ENCODE peak calls at places on chromosomes 16 and 17, in seven cellular contexts. N, I, K, G, J, T and U are unnamed samples. For H3K36me3 and H3K4me1, the result is how much of the 10 kb centered on the place peaks cover.

GRCh38 chr17:751269-752001 is 629 bp downstream of the GEMIN4 start:
- DNase-seq in K (no peak), J (no peak), N (peak), T (peak), G (no peak), I (no peak), U (peak)

GRCh38 chr16:82034981-82035612 is at the start of gene HSD17B2:
- DNase-seq in T (no peak), K (no peak), J (no peak), N (no peak), I (no peak), G (no peak), U (no peak)

GRCh38 chr16:4892356-4893102 is 44.4 kb downstream of the PPL start:
- DNase-seq in T (no peak), G (peak), I (no peak), K (no peak), N (peak), J (no peak), U (no peak)

GRCh38 chr17:2680961-2681360 is 30.6 kb downstream of the CLUH start:
- DNase-seq in N (no peak), G (no peak), K (no peak), I (no peak), T (no peak), J (no peak), U (no peak)

GRCh38 chr17:66126231-66126630 is 65.7 kb downstream of the CEP112 start:
- DNase-seq in T (no peak), J (no peak), I (no peak), G (no peak), N (peak), K (no peak), U (no peak)

GRCh38 chr17:66567234-66568170 is 265.1 kb downstream of the PRKCA start:
- DNase-seq in J (peak), T (peak), I (peak), N (peak), G (peak), K (no peak), U (peak)

GRCh38 chr17:51035436-51035835 is 85.2 kb downstream of the SPAG9 start:
- DNase-seq in N (peak), G (no peak), J (no peak), K (no peak), I (no peak), T (no peak), U (no peak)

GRCh38 chr17:9959377-9959981 is 54.4 kb upstream of the RCVRN start:
- DNase-seq in I (peak), G (peak), N (peak), J (no peak), T (no peak), K (no peak), U (peak)

GRCh38 chr17:13477180-13477611 is 124.5 kb downstream of the HS3ST3A1 start:
- DNase-seq in K (no peak), I (no peak), T (no peak), J (no peak), G (no peak), N (peak), U (no peak)

GRCh38 chr17:66950886-66951604 is 13.5 kb upstream of the CACNG4 start:
- DNase-seq in G (no peak), J (no peak), N (no peak), K (no peak), I (no peak), T (no peak), U (no peak)

GRCh38 chr16:4675864-4676786 is 17.2 kb upstream of the NUDT16L1 start:
- DNase-seq in N (no peak), J (no peak), T (no peak), I (no peak), G (peak), K (no peak), U (no peak)

GRCh38 chr17:40098846-40099626 is 1.4 kb downstream of the NR1D1 start:
- DNase-seq in K (peak), N (peak), G (peak), J (peak), T (peak), I (peak), U (peak)

GRCh38 chr16:87681990-87682570 is 79.8 kb downstream of the JPH3 start:
- DNase-seq in K (no peak), T (no peak), I (no peak), J (no peak), N (peak), G (no peak), U (no peak)

GRCh38 chr16:70772493-70772892 is 28.5 kb downstream of the VAC14 start:
- DNase-seq in T (no peak), G (no peak), K (no peak), I (no peak), J (no peak), N (peak), U (no peak)

GRCh38 chr16:11201498-11202259 is 54.3 kb downstream of the SOCS1 start:
- DNase-seq in N (peak), K (no peak), T (no peak), I (no peak), G (no peak), J (no peak), U (no peak)

GRCh38 chr17:73643012-73643845 is 1.0 kb downstream of the SDK2 start:
- DNase-seq in G (peak), I (no peak), J (no peak), T (no peak), N (no peak), K (peak), U (no peak)

GRCh38 chr16:11452746-11453344 is 107.6 kb downstream of the RMI2 start:
- DNase-seq in N (no peak), J (no peak), T (no peak), I (no peak), G (no peak), K (no peak), U (no peak)

GRCh38 chr16:87330646-87331045 is 13.5 kb upstream of the C16orf95 start:
- DNase-seq in N (no peak), G (no peak), K (no peak), J (no peak), T (no peak), I (no peak), U (peak)

GRCh38 chr16:81513204-81514040 is 68.8 kb downstream of the CMIP start:
- DNase-seq in N (peak), G (peak), I (peak), T (no peak), K (no peak), J (no peak), U (peak)

GRCh38 chr17:82923366-82924113 is 83.7 kb upstream of the ZNF750 start:
- DNase-seq in T (no peak), N (no peak), J (no peak), I (no peak), G (no peak), K (no peak), U (peak)

GRCh38 chr17:40524243-40524965 is 23.0 kb upstream of the TNS4 start:
- DNase-seq in K (peak), N (no peak), J (no peak), I (no peak), G (no peak), T (no peak), U (no peak)

GRCh38 chr17:7712111-7712771 is 5.3 kb upstream of the DNAH2 start:
- DNase-seq in I (no peak), N (no peak), G (no peak), T (no peak), J (no peak), K (no peak), U (no peak)

GRCh38 chr16:68367034-68367433 is 56.2 kb downstream of the PRMT7 start:
- DNase-seq in J (no peak), G (no peak), K (no peak), T (no peak), N (peak), I (no peak), U (no peak)

GRCh38 chr16:85081765-85082164 is 30.5 kb downstream of the CIBAR2 start:
- DNase-seq in I (no peak), K (no peak), T (no peak), N (no peak), J (no peak), G (no peak), U (no peak)

GRCh38 chr17:17730250-17730935 is 49.1 kb downstream of the RAI1 start:
- DNase-seq in J (no peak), G (no peak), I (no peak), T (no peak), N (no peak), K (no peak), U (no peak)

GRCh38 chr17:4986403-4986802 is 1.1 kb downstream of the CAMTA2 start:
- DNase-seq in K (no peak), G (peak), T (no peak), J (no peak), N (no peak), I (no peak), U (no peak)

GRCh38 chr16:86041807-86042206 is 142.8 kb downstream of the IRF8 start:
- DNase-seq in I (no peak), N (no peak), T (no peak), K (no peak), G (no peak), J (no peak), U (no peak)

GRCh38 chr17:78343099-78343432 is 16.8 kb downstream of the SOCS3 start:
- DNase-seq in G (peak), N (peak), K (peak), I (peak), T (peak), J (peak), U (peak)

GRCh38 chr16:759110-759910 is 1.2 kb upstream of the MSLN start:
- DNase-seq in I (no peak), N (no peak), G (no peak), T (no peak), K (no peak), J (no peak), U (no peak)

GRCh38 chr17:77796201-77796860 is 162.2 kb upstream of the TNRC6C start:
- DNase-seq in T (no peak), K (no peak), I (no peak), N (no peak), G (no peak), J (peak), U (peak)

GRCh38 chr17:29078183-29079045 is 35.5 kb downstream of the PIPOX start:
- DNase-seq in T (no peak), K (no peak), I (no peak), G (no peak), N (no peak), J (no peak), U (no peak)

DNA sequence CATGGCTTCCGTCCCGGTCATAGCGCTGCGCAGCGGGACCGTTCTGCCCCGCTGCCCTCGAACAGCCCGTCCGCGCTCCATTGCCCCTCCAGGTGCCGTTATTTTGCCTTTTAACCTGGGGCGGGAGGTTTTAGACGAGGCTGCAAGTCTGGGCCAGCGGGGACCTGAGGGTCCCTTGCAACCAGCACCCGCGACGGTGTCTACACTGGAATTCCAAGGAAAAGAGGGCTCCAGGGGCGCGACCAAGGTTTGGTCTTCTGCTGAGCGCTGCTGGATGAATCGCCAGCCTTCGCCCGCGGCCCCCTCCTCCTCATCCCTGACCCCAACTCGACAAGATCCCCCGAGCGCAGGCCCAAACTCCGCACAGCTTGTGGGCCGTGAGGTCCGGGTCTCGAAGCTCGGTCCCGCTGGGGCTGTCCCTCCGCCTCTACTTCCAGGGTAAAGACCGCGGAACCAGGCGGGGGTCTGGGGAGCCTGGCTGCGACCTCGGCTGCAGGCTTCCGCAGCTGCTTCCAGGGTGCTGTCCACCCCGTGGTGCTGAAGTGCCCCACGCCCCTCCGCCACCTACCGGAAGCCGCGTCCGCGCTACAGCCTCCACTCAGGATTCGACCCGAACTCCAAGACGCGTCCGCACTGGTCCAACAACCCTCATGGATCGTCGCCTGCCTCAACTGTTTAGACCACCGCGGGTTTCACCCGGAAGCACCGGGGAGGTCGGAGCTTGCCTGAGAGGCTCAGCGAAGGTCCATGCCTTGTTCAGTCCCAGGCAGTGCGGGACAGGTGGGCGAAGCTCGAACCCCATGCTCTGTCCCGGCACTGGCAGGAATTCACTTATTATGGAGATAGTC is 10.1 kb upstream of the CA4 start:
- DNase-seq in N (peak), I (peak), G (peak), J (no peak), K (no peak), T (peak), U (peak)
- TF ChIP-seq CTCF in N (peak), I (peak), G (peak), J (peak), K (peak), T (peak), U (peak)

GRCh38 chr17:45677770-45678169 is 106.3 kb upstream of the CRHR1 start:
- DNase-seq in N (no peak), J (no peak), T (no peak), G (no peak), K (no peak), I (no peak), U (no peak)

GRCh38 chr17:45680360-45680759 is 103.8 kb upstream of the CRHR1 start:
- DNase-seq in N (no peak), G (no peak), K (no peak), J (no peak), I (no peak), T (no peak), U (no peak)

GRCh38 chr17:45676695-45677094 is 107.4 kb upstream of the CRHR1 start:
- DNase-seq in I (no peak), T (no peak), J (no peak), G (no peak), N (no peak), K (no peak), U (no peak)

GRCh38 chr17:45686250-45686649 is 97.9 kb upstream of the CRHR1 start:
- DNase-seq in G (no peak), I (no peak), N (no peak), K (no peak), J (no peak), T (no peak), U (no peak)

GRCh38 chr17:45681706-45682105 is 102.4 kb upstream of the CRHR1 start:
- DNase-seq in I (no peak), N (no peak), G (no peak), K (no peak), T (no peak), J (no peak), U (no peak)
- H3K36me3 ChIP-seq in I (under half), N (under half), G (under half), K (under half), T (under half), J (under half), U (under half)

DNA sequence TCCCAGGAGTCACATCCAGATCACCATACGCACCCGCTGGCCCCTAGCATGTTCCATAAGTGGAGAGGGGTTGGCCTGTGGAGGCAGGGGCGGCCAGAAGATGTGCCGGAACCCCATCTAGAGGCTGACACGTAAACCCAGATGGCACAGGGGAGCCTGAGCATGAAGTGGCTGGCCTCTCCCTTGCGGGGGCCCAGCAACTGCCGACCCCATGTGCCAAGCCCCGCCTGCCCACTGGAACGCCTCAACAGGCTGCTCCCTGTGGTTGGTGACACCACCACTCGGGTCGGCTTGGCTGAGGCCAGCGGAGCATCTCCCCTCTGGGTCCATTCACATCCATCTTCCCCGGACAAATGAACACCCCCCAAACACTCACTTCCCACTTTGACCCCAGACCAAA is 9.5 kb downstream of the BCAR1 start:
- DNase-seq in G (peak), K (no peak), T (no peak), N (no peak), J (no peak), I (no peak), U (no peak)
- H3K4me1 ChIP-seq in G (under half), K (half or more), T (under half), N (half or more), J (half or more), I (half or more), U (half or more)

GRCh38 chr17:44901323-44901965 is 2.2 kb upstream of the EFTUD2 start:
- DNase-seq in J (no peak), N (peak), K (no peak), G (no peak), T (no peak), I (no peak), U (no peak)
- TF ChIP-seq CTCF in J (no peak), N (peak), K (no peak), G (no peak), T (no peak), I (no peak), U (no peak)

DNA sequence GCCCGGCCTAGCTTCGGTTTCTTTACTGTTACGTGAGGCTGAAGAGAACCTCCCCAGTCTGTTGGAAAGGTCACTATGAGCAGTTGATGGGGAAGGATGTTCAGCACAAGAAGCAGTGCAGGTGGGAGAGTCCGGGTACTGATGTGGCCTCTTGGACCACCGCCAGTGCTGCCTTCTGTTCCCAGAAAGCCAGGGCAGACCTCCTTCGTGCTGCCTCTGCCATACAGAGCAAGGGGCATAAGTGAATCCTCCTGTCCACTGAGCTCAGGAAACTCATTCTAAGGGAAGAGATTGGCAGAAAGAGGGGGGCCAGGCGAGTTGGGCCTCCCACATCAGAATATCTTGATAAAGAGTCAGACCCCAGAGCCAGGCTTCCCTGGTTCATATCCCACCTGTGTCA is 3.7 kb downstream of the PPP4C start:
- DNase-seq in N (no peak), J (no peak), G (no peak), I (no peak), T (no peak), K (no peak), U (no peak)
- H3K36me3 ChIP-seq in N (under half), J (half or more), G (under half), I (under half), T (under half), K (half or more), U (half or more)